ENCODE peak calls at places on chromosome 7, in five cellular contexts. E is AG09309, R is sigmoid colon, A is Panc1, L is right lobe of liver. K is an unnamed sample.

GRCh38 chr7:77362905-77363304 is 53.2 kb downstream of the GSAP start:
- DNase-seq in E (no peak), R (no peak), L (no peak), A (no peak), K (no peak)

GRCh38 chr7:78299088-78299487 is 500.5 kb downstream of the PHTF2 start:
- DNase-seq in R (no peak), L (no peak), E (no peak), A (no peak), K (no peak)

GRCh38 chr7:101532000-101532399 is 97.1 kb downstream of the MYL10 start:
- DNase-seq in L (no peak), R (no peak), E (no peak), A (no peak), K (no peak)

GRCh38 chr7:29623976-29624375 is 60.3 kb downstream of the PRR15 start:
- DNase-seq in R (no peak), E (no peak), L (no peak), A (no peak), K (peak; percentile 83)

GRCh38 chr7:82275342-82275741 is 168.2 kb downstream of the CACNA2D1 start:
- DNase-seq in L (no peak), E (no peak), R (no peak), A (no peak), K (no peak)

GRCh38 chr7:120994512-120995363 is 6.2 kb downstream of the CPED1 start:
- DNase-seq in R (no peak), L (no peak), A (no peak), E (no peak), K (no peak)

GRCh38 chr7:106643189-106643588 is 17.8 kb downstream of the CCDC71L start:
- DNase-seq in E (no peak), R (no peak), A (no peak), L (no peak), K (no peak)

GRCh38 chr7:155230169-155230593 is 67.5 kb upstream of the INSIG1 start:
- DNase-seq in A (peak; percentile 89), L (peak; percentile 32), R (peak; percentile 65), E (peak; percentile 97), K (peak; percentile 91)

GRCh38 chr7:47804767-47805545 is 143.3 kb downstream of the PKD1L1 start:
- DNase-seq in R (no peak), L (no peak), A (no peak), E (no peak), K (peak; percentile 26)

GRCh38 chr7:3154881-3155494 is 111.3 kb upstream of the CARD11 start:
- DNase-seq in R (peak; percentile 60), E (peak; percentile 2), A (peak; percentile 27), L (no peak), K (peak; percentile 60)

GRCh38 chr7:4645241-4645640 is 36.9 kb upstream of the FOXK1 start:
- DNase-seq in L (no peak), A (no peak), E (no peak), R (no peak), K (no peak)

GRCh38 chr7:158112571-158113320 is 474.9 kb downstream of the PTPRN2 start:
- DNase-seq in A (no peak), R (no peak), E (no peak), L (no peak), K (no peak)

GRCh38 chr7:101693498-101694091 is 64.5 kb upstream of the MYL10 start:
- DNase-seq in L (no peak), E (no peak), R (no peak), A (no peak), K (no peak)

GRCh38 chr7:8700076-8700624 is 266.7 kb downstream of the NXPH1 start:
- DNase-seq in A (no peak), R (no peak), L (no peak), E (no peak), K (no peak)

GRCh38 chr7:102287082-102287464 is 405 bp downstream of the SH2B2 start:
- DNase-seq in E (no peak), A (no peak), R (no peak), L (no peak), K (no peak)

GRCh38 chr7:50608196-50608906 is 43.1 kb upstream of the DDC start:
- DNase-seq in R (no peak), A (no peak), L (no peak), E (no peak), K (no peak)

GRCh38 chr7:44078521-44078920 is 3.8 kb downstream of the POLM start:
- DNase-seq in L (peak; percentile 39), E (no peak), A (no peak), R (no peak), K (no peak)

GRCh38 chr7:155590215-155591023 is 44.1 kb upstream of the CNPY1 start:
- DNase-seq in E (no peak), R (no peak), A (no peak), L (peak; percentile 82), K (no peak)

GRCh38 chr7:23206511-23206867 is 24.6 kb downstream of the NUP42 start:
- DNase-seq in L (no peak), R (no peak), E (no peak), A (no peak), K (no peak)

GRCh38 chr7:77759294-77759889 is 38.8 kb downstream of the TMEM60 start:
- DNase-seq in E (no peak), R (no peak), A (peak; percentile 60), L (no peak), K (peak; percentile 73)

GRCh38 chr7:54705436-54705835 is 53.6 kb downstream of the SEC61G start:
- DNase-seq in R (no peak), L (no peak), A (no peak), E (peak; percentile 23), K (peak; percentile 92)

GRCh38 chr7:36210542-36210941 is 57.5 kb downstream of the EEPD1 start:
- DNase-seq in E (no peak), L (no peak), R (peak; percentile 46), A (no peak), K (no peak)

GRCh38 chr7:137948083-137948844 is 53.6 kb downstream of the CREB3L2 start:
- DNase-seq in A (no peak), E (no peak), R (no peak), L (no peak), K (no peak)

GRCh38 chr7:103573479-103574058 is 127.6 kb upstream of the SLC26A5 start:
- DNase-seq in L (no peak), A (peak; percentile 22), E (peak; percentile 5), R (no peak), K (peak; percentile 50)

GRCh38 chr7:36343548-36343947 is 46.1 kb upstream of the ANLN start:
- DNase-seq in L (no peak), A (no peak), E (no peak), R (no peak), K (no peak)

GRCh38 chr7:7416031-7416968 is 119.4 kb downstream of the COL28A1 start:
- DNase-seq in E (no peak), A (no peak), L (no peak), R (no peak), K (peak; percentile 87)

GRCh38 chr7:28081016-28081415 is 99.6 kb downstream of the JAZF1 start:
- DNase-seq in E (no peak), A (no peak), R (no peak), L (no peak), K (no peak)

GRCh38 chr7:124716894-124717293 is 48.7 kb downstream of the GPR37 start:
- DNase-seq in A (no peak), E (no peak), L (no peak), R (no peak), K (no peak)

GRCh38 chr7:139666501-139666900 is 111.3 kb downstream of the HIPK2 start:
- DNase-seq in E (no peak), L (no peak), R (no peak), A (no peak), K (no peak)
- H3K4me3 ChIP-seq in E (no peak overlapping the region), L (no peak overlapping the region), R (no peak overlapping the region), A (no peak overlapping the region), K (no peak overlapping the region)

GRCh38 chr7:92178928-92179373 is at the start of gene LRRD1:
- DNase-seq in L (peak; percentile 93), A (peak; percentile 53), E (peak; percentile 33), R (peak; percentile 90), K (peak; percentile 90)
- TF ChIP-seq CTCF in L (peak; percentile 100), A (peak; percentile 99), E (peak; percentile 97), R (peak; percentile 98), K (peak; percentile 75)

GRCh38 chr7:108263364-108263951 is 133.3 kb upstream of the LAMB4 start:
- DNase-seq in A (no peak), R (no peak), L (no peak), E (no peak), K (no peak)

GRCh38 chr7:108265007-108265406 is 134.8 kb upstream of the LAMB4 start:
- DNase-seq in L (no peak), A (no peak), E (no peak), R (no peak), K (no peak)

GRCh38 chr7:108268200-108268820 is 138.1 kb upstream of the LAMB4 start:
- DNase-seq in E (no peak), A (no peak), L (no peak), R (no peak), K (peak; percentile 28)

GRCh38 chr7:108267615-108268014 is 137.5 kb upstream of the LAMB4 start:
- DNase-seq in L (no peak), E (no peak), R (no peak), A (no peak), K (no peak)

GRCh38 chr7:108266489-108266888 is 136.3 kb upstream of the LAMB4 start:
- DNase-seq in A (no peak), E (no peak), R (no peak), L (no peak), K (peak; percentile 23)
- H3K4me3 ChIP-seq in A (no peak overlapping the region), E (no peak overlapping the region), R (no peak overlapping the region), L (no peak overlapping the region), K (no peak overlapping the region)

GRCh38 chr7:99625961-99626360 is 9.2 kb downstream of the ZSCAN25 start:
- DNase-seq in E (no peak), L (no peak), R (no peak), A (no peak), K (no peak)
- TF ChIP-seq CTCF in E (no peak), L (no peak), R (no peak), A (no peak), K (no peak)

DNA sequence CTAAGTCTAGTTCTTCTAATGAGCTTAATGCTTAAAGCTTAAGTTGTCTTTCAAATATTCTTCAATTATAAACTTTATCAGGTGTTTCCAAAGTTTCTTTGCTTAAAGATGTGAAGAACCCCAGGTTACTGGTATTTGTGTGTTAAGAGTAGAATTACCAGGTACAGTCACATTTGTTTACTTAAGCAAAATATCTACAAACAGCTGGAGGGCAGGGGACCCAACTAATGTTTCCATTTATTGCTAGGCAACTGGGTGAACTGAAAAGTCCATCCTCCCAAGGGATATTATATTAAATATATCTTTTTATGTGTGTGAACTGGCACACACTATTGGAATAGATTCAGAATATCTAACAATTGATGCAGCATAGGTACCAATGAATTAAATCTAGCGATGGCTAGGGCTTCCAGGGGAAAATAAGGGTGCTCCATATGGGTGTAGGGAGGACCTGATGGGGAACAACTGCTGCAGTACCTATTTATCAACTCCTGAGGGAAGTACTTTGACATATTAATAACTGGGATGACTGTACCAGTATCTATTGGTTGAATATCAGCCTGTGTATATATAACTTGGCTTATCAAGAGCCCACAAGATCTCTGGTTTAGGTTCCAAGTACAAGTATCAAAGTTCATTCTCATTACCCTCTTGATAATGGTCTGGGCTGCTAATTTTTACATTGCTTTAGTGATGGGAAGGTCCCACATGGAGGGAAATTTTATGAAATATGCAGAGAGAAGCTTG is 10.3 kb upstream of the AGR3 start:
- DNase-seq in A (no peak), E (no peak), R (no peak), L (no peak), K (peak; percentile 30)
- H3K4me3 ChIP-seq in A (no peak overlapping the region), E (no peak overlapping the region), R (no peak overlapping the region), L (no peak overlapping the region), K (no peak overlapping the region)

GRCh38 chr7:139557857-139558581 is 34.5 kb downstream of the CLEC2L start:
- DNase-seq in R (no peak), L (no peak), E (no peak), A (no peak), K (no peak)
- TF ChIP-seq CTCF in R (no peak), L (no peak), E (no peak), A (no peak), K (no peak)

K was measured in epithelial cell of esophagus.